ENCODE peak calls at places on chromosomes 4 and X, in seven cellular contexts. L, F, S, H, I, W and A are unnamed samples.

GRCh38 chrX:17164936-17165335 is 210.1 kb upstream of the NHS start:
- DNase-seq in S (no peak), L (no peak), W (no peak), I (no peak), F (no peak), H (no peak), A (no peak)

GRCh38 chrX:49230500-49231232 is 2.5 kb downstream of the CACNA1F start:
- DNase-seq in L (peak), S (no peak), I (no peak), W (no peak), H (peak), F (peak), A (no peak)

GRCh38 chrX:16807548-16807947 is 21.3 kb downstream of the TXLNG start:
- DNase-seq in I (no peak), L (no peak), F (no peak), S (no peak), W (peak), H (peak), A (no peak)

GRCh38 chrX:30364229-30364628 is 55.0 kb upstream of the NR0B1 start:
- DNase-seq in H (no peak), F (no peak), S (no peak), W (no peak), I (no peak), L (peak), A (no peak)

GRCh38 chrX:131792356-131792749 is 230.7 kb upstream of the STK26 start:
- DNase-seq in H (peak), W (no peak), L (peak), S (no peak), F (no peak), I (no peak), A (no peak)

GRCh38 chrX:107508925-107509324 is 59.5 kb downstream of the FRMPD3 start:
- DNase-seq in I (no peak), S (no peak), W (no peak), F (no peak), L (no peak), H (no peak), A (no peak)

GRCh38 chrX:150774798-150775568 is 81.8 kb downstream of the MTMR1 start:
- DNase-seq in I (no peak), W (no peak), S (no peak), L (no peak), F (no peak), H (no peak), A (no peak)

GRCh38 chr4:119025916-119026661 is 109.5 kb upstream of the MYOZ2 start:
- DNase-seq in L (no peak), H (no peak), S (no peak), F (no peak), W (no peak), I (no peak), A (peak)

GRCh38 chr4:77159798-77160197 is 2.8 kb downstream of the CCNG2 start:
- DNase-seq in I (no peak), L (no peak), F (no peak), H (no peak), W (peak), S (no peak), A (no peak)

GRCh38 chrX:3527811-3528210 is 181.4 kb upstream of the MXRA5 start:
- DNase-seq in F (no peak), S (no peak), H (no peak), W (no peak), L (no peak), I (no peak), A (no peak)

GRCh38 chr4:148288448-148288847 is 153.8 kb downstream of the NR3C2 start:
- DNase-seq in L (no peak), W (peak), S (no peak), F (no peak), I (no peak), H (no peak), A (no peak)

GRCh38 chr4:66052426-66052825 is 382.1 kb upstream of the EPHA5 start:
- DNase-seq in L (peak), S (no peak), H (no peak), F (no peak), W (no peak), I (no peak), A (no peak)

GRCh38 chrX:16745102-16745501 is 25.7 kb downstream of the SYAP1 start:
- DNase-seq in I (no peak), S (no peak), H (no peak), W (no peak), F (no peak), L (no peak), A (no peak)

GRCh38 chr4:8225704-8226443 is 26.8 kb downstream of the SH3TC1 start:
- DNase-seq in W (no peak), S (no peak), I (no peak), L (peak), F (no peak), H (peak), A (no peak)

GRCh38 chr4:15682340-15682725 is 706 bp downstream of the FAM200B start:
- DNase-seq in I (no peak), H (no peak), L (no peak), W (no peak), S (no peak), F (no peak), A (no peak)

GRCh38 chrX:139932901-139933796 is at the start of gene ATP11C:
- DNase-seq in W (peak), L (peak), S (peak), F (peak), H (peak), I (peak), A (peak)